ENCODE peak calls at places on chromosomes 6 and 20, in six cellular contexts. T is IMR-90, C is PC-3, L is HCT116, E is SK-N-SH, K is MM.1S. A is an unnamed sample.

GRCh38 chr6:37650071-37650481 is 47.6 kb downstream of the MDGA1 start:
- DNase-seq in T (no peak), C (no peak), L (no peak), E (no peak), K (no peak), A (no peak)

GRCh38 chr6:163001341-163001740 is 273.6 kb downstream of the PACRG start:
- DNase-seq in T (no peak), C (no peak), L (no peak), E (no peak), K (peak; percentile 55), A (no peak)

GRCh38 chr20:59735917-59736316 is 131.6 kb downstream of the PHACTR3 start:
- DNase-seq in T (no peak), C (no peak), L (no peak), E (no peak), K (no peak), A (no peak)

GRCh38 chr20:38434310-38434741 is 802 bp downstream of the SNHG17 start:
- DNase-seq in T (peak; percentile 23), C (no peak), L (no peak), E (peak; percentile 43), K (peak; percentile 35), A (no peak)

GRCh38 chr6:87870606-87871005 is 168.6 kb upstream of the AKIRIN2 start:
- DNase-seq in T (no peak), C (no peak), L (no peak), E (no peak), K (no peak), A (no peak)

GRCh38 chr6:136118787-136119186 is 131.3 kb downstream of the MTFR2 start:
- DNase-seq in T (no peak), C (no peak), L (no peak), E (no peak), K (no peak), A (no peak)

GRCh38 chr20:63702036-63702665 is 5.6 kb downstream of the ARFRP1 start:
- DNase-seq in T (no peak), C (no peak), L (no peak), E (peak; percentile 74), K (no peak), A (no peak)

GRCh38 chr20:43331911-43332310 is 125.8 kb upstream of the SRSF6 start:
- DNase-seq in T (no peak), C (no peak), L (no peak), E (no peak), K (no peak), A (no peak)

GRCh38 chr6:18501313-18502013 is 114.3 kb downstream of the RNF144B start:
- DNase-seq in T (peak; percentile 91), C (no peak), L (no peak), E (no peak), K (no peak), A (no peak)

GRCh38 chr6:141265748-141266647 is 866.7 kb upstream of the GJE1 start:
- DNase-seq in T (no peak), C (peak; percentile 52), L (no peak), E (no peak), K (peak; percentile 37), A (no peak)

GRCh38 chr6:46381057-46381456 is 110.2 kb downstream of the RCAN2 start:
- DNase-seq in T (no peak), C (no peak), L (no peak), E (no peak), K (no peak), A (no peak)

GRCh38 chr6:34521463-34522288 is 34.5 kb downstream of the SPDEF start:
- DNase-seq in T (no peak), C (no peak), L (no peak), E (no peak), K (no peak), A (no peak)

GRCh38 chr6:54419885-54420284 is 111.6 kb downstream of the TINAG start:
- DNase-seq in T (peak; percentile 96), C (peak; percentile 86), L (no peak), E (no peak), K (no peak), A (peak; percentile 48)

GRCh38 chr20:23645575-23645974 is 7.8 kb upstream of the CST3 start:
- DNase-seq in T (no peak), C (no peak), L (no peak), E (no peak), K (no peak), A (no peak)

GRCh38 chr6:39203398-39203797 is 25.9 kb downstream of the KCNK5 start:
- DNase-seq in T (no peak), C (peak; percentile 15), L (no peak), E (no peak), K (no peak), A (no peak)

GRCh38 chr20:17720755-17721154 is 21.0 kb downstream of the BANF2 start:
- DNase-seq in T (no peak), C (no peak), L (no peak), E (no peak), K (peak; percentile 87), A (no peak)

GRCh38 chr6:168291450-168291849 is 28.1 kb downstream of the DACT2 start:
- DNase-seq in T (no peak), C (no peak), L (no peak), E (no peak), K (no peak), A (no peak)

GRCh38 chr6:33112148-33112547 is 36.4 kb downstream of the HLA-DPB1 start:
- DNase-seq in T (peak; percentile 55), C (peak; percentile 51), L (peak; percentile 43), E (peak; percentile 62), K (peak; percentile 26), A (no peak)

GRCh38 chr6:6889601-6890000 is 218.2 kb upstream of the RREB1 start:
- DNase-seq in T (no peak), C (no peak), L (no peak), E (no peak), K (no peak), A (no peak)

GRCh38 chr20:2086177-2086979 is 15.2 kb upstream of the STK35 start:
- DNase-seq in T (no peak), C (no peak), L (no peak), E (no peak), K (no peak), A (no peak)

DNA sequence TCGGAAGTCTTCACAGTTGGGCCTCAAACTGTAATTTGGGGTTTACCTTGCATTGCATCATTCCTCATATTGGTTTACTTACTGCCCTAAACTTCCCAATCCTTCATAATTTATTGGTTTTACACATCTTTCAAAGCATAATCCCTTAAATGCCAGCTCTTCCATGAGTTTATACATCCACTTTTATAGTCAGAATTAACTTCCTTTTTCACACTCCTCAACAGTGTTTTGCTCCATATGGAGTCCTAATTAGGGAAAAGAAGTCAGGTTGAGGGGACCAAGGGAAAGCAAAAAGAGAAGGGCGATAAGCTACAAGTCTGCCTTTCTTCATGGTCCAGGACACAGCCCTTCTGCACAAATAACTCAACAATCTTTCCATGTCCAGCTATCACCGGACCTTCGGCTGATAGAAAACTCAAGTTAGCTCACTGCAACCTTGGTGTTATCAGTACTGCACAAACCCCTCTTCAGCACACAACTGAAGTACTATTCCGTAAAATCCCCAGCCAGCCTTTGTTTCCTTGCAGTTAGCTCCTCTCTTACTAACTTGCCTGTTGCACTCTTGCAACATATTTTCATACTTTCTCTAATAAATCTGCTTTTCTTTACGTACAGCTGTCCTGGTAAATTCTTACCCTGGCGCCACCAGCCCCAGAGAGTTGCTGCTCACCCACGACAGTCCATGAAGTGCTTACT is 2.0 kb downstream of the EEF1E1 start:
- DNase-seq in T (no peak), C (no peak), L (no peak), E (no peak), K (no peak), A (no peak)
- H3K4me3 ChIP-seq in T (no peak overlapping the region), C (peak overlapping the region; percentile 4), L (peak overlapping the region; percentile 22), E (no peak overlapping the region), K (no peak overlapping the region), A (peak overlapping the region; percentile 13)

GRCh38 chr6:134174790-134175531 is 122.5 kb upstream of the SLC2A12 start:
- DNase-seq in T (peak; percentile 86), C (peak; percentile 86), L (peak; percentile 73), E (peak; percentile 90), K (peak; percentile 92), A (no peak)

GRCh38 chr6:134172020-134172766 is 119.8 kb upstream of the SLC2A12 start:
- DNase-seq in T (peak; percentile 17), C (no peak), L (no peak), E (no peak), K (no peak), A (no peak)

GRCh38 chr6:134171517-134171916 is 119.1 kb upstream of the SLC2A12 start:
- DNase-seq in T (peak; percentile 49), C (no peak), L (no peak), E (no peak), K (no peak), A (no peak)

GRCh38 chr6:134173936-134174789 is 121.7 kb upstream of the SLC2A12 start:
- DNase-seq in T (peak; percentile 83), C (peak; percentile 85), L (peak; percentile 76), E (peak; percentile 67), K (peak; percentile 80), A (no peak)

GRCh38 chr6:134173007-134173690 is 120.7 kb upstream of the SLC2A12 start:
- DNase-seq in T (peak; percentile 12), C (no peak), L (no peak), E (no peak), K (no peak), A (no peak)
- H4K20me1 ChIP-seq in T (peaks cover 58% of the 10 kb centered on the region), C (peaks cover 18% of the 10 kb centered on the region), L (no peaks in the 10 kb centered on the region), E (peaks cover 52% of the 10 kb centered on the region), K (peaks cover 10% of the 10 kb centered on the region), A (peaks cover 15% of the 10 kb centered on the region)

DNA sequence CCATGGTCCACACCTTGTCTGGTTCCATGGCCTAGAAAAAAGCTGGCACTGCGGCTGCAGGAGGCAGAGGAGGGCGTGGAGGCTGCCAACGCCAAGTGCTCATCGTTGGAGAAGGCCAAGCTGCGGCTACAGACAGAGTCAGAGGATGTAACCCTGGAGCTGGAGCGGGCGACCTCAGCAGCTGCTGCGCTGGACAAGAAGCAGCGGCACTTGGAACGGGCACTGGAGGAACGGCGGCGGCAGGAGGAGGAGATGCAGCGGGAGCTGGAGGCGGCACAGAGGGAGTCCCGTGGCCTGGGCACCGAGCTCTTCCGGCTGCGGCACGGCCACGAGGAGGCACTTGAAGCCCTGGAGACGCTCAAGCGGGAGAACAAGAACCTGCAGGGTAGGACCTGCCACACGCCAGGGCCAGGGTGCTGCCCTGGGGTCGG is 43.4 kb downstream of the MYH7B start:
- DNase-seq in T (no peak), C (no peak), L (no peak), E (no peak), K (no peak), A (no peak)
- H3K9ac ChIP-seq in T (no peak overlapping the region), C (no peak overlapping the region), L (no peak overlapping the region), E (no peak overlapping the region), K (no peak overlapping the region), A (no peak overlapping the region)

DNA sequence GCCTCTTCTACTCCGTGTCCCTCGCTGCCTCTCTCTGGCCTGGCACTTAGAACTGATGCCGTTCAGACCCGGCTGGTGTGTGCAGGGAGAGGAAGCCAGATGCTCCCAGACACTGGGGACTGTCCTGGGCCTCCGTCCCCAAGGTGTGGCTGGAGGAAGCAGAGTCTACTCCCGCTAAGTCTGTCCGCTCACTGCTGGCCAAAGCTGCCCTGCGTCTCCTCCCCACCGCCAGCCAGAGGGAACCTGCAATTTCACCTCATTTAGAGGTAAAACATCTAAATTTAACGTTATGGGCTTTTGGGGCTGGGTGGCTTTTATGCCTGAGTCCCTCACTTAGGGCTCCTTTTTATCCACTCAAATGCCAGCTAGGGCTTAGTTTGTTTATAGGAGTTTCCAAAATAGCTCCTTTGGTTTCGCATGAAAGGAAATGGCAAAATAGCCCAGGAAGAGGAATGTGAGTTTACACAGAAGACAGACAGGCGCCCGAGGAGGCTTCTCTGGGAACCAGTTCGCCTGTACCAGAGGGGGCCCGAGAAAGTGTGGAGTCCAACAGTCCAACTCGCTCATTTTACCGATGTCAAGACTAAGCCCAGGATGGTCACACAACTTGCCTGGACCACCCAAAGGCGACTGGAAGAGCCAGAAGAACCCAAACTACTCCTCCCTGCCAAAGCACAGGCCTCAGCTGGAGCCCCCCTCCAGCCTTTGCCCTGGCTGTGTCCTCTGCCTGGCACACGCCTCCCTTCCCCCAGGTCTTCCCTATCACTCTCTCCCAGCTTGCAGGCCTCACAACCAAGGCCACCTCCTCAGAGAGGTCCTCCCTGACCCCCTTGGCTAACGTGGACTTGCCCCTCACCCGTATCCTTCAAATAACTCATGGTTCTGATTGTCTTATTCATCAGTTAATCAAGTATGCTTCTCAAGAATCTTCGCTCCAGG is 54.5 kb downstream of the RIPOR3 start:
- DNase-seq in T (peak; percentile 55), C (no peak), L (no peak), E (no peak), K (no peak), A (no peak)
- H3K4me3 ChIP-seq in T (peak overlapping the region; percentile 6), C (no peak overlapping the region), L (no peak overlapping the region), E (no peak overlapping the region), K (no peak overlapping the region), A (no peak overlapping the region)